ENCODE peak calls at places on chromosomes 7 and 10, in seven cellular contexts. J, Z, C, K, Y, M and P are unnamed samples.
A peak's percentile ranks its signal among the peaks of the same experiment; 100 is the strongest.

GRCh38 chr10:12484945-12485805 is 135.8 kb downstream of the CAMK1D start:
- DNase-seq in Z (no peak), K (no peak), Y (no peak), M (no peak), J (no peak), C (peak; percentile 46), P (no peak)

GRCh38 chr7:1123721-1124120 is 35.8 kb downstream of the GPER1 start:
- DNase-seq in J (peak; percentile 55), Z (no peak), Y (no peak), C (no peak), K (no peak), M (no peak), P (peak; percentile 91)

GRCh38 chr7:122380993-122381392 is 76.4 kb upstream of the FEZF1 start:
- DNase-seq in J (no peak), K (no peak), M (no peak), Z (no peak), C (no peak), Y (no peak), P (no peak)

GRCh38 chr10:119022846-119023552 is 6.5 kb upstream of the NANOS1 start:
- DNase-seq in K (peak; percentile 70), Z (no peak), M (no peak), J (no peak), Y (no peak), C (no peak), P (peak; percentile 72)

GRCh38 chr7:112163021-112163310 is 43.2 kb downstream of the DOCK4 start:
- DNase-seq in C (no peak), Z (no peak), M (no peak), Y (no peak), K (no peak), J (no peak), P (no peak)

GRCh38 chr10:10294801-10295515 is 722.7 kb upstream of the CELF2 start:
- DNase-seq in Z (no peak), C (no peak), M (no peak), J (no peak), Y (no peak), K (no peak), P (no peak)

GRCh38 chr7:81715984-81716588 is 53.8 kb downstream of the HGF start:
- DNase-seq in M (peak; percentile 19), C (no peak), Z (no peak), Y (peak; percentile 19), K (peak; percentile 50), J (peak; percentile 5), P (no peak)

GRCh38 chr7:17677408-17677807 is 262.9 kb downstream of the SNX13 start:
- DNase-seq in M (no peak), C (no peak), K (peak; percentile 59), Z (no peak), Y (no peak), J (no peak), P (no peak)

GRCh38 chr10:70376436-70377378 is 5.7 kb downstream of the LRRC20 start:
- DNase-seq in M (no peak), Y (no peak), K (peak; percentile 11), Z (no peak), J (no peak), C (no peak), P (no peak)

GRCh38 chr7:64516451-64516850 is 46.4 kb downstream of the ZNF680 start:
- DNase-seq in Z (no peak), Y (no peak), M (no peak), J (no peak), K (no peak), C (no peak), P (no peak)

GRCh38 chr10:111076682-111077661 is at the start of gene ADRA2A:
- DNase-seq in K (no peak), C (no peak), M (no peak), Y (no peak), J (peak; percentile 22), Z (no peak), P (peak; percentile 56)

GRCh38 chr7:94396606-94397005 is 1.9 kb downstream of the COL1A2 start:
- DNase-seq in K (no peak), C (no peak), Z (no peak), M (no peak), J (no peak), Y (no peak), P (no peak)

GRCh38 chr7:139654270-139655181 is 123.3 kb downstream of the HIPK2 start:
- DNase-seq in Z (no peak), J (no peak), M (no peak), K (no peak), C (no peak), Y (no peak), P (no peak)

GRCh38 chr7:517848-518629 is 1.6 kb downstream of the PDGFA start:
- DNase-seq in Z (no peak), Y (no peak), K (peak; percentile 62), C (no peak), J (no peak), M (no peak), P (peak; percentile 73)

GRCh38 chr7:122549578-122549977 is 149.3 kb downstream of the RNF133 start:
- DNase-seq in J (no peak), K (no peak), C (no peak), Z (no peak), Y (no peak), M (no peak), P (no peak)

GRCh38 chr7:103577059-103577458 is 131.1 kb upstream of the SLC26A5 start:
- DNase-seq in Z (no peak), Y (no peak), J (no peak), C (no peak), M (no peak), K (no peak), P (no peak)

GRCh38 chr7:151439855-151440798 is at the start of gene CRYGN:
- DNase-seq in Y (no peak), J (no peak), C (no peak), M (no peak), Z (no peak), K (no peak), P (no peak)

GRCh38 chr10:12194752-12195271 is 879 bp downstream of the NUDT5 start:
- DNase-seq in Y (no peak), K (peak; percentile 22), J (no peak), M (no peak), Z (no peak), C (no peak), P (no peak)

GRCh38 chr10:14438576-14438975 is 107.9 kb upstream of the FRMD4A start:
- DNase-seq in M (no peak), J (no peak), Z (no peak), Y (no peak), K (no peak), C (no peak), P (no peak)

GRCh38 chr7:105106473-105106872 is 92.5 kb downstream of the KMT2E start:
- DNase-seq in C (no peak), Y (no peak), K (no peak), Z (no peak), M (no peak), J (no peak), P (no peak)

GRCh38 chr7:134891262-134892001 is 94.9 kb upstream of the AGBL3 start:
- DNase-seq in J (no peak), K (peak; percentile 84), C (no peak), Y (peak; percentile 65), M (peak; percentile 52), Z (no peak), P (peak; percentile 72)

GRCh38 chr7:142454862-142455261 is 197.0 kb upstream of the PRSS58 start:
- DNase-seq in C (no peak), M (no peak), K (no peak), J (no peak), Z (no peak), Y (no peak), P (no peak)

GRCh38 chr7:69295971-69296370 is 302.3 kb upstream of the AUTS2 start:
- DNase-seq in Z (no peak), Y (no peak), C (no peak), K (no peak), J (no peak), M (no peak), P (no peak)

GRCh38 chr10:77428776-77429395 is 208.7 kb downstream of the KCNMA1 start:
- DNase-seq in K (peak; percentile 52), C (no peak), Z (no peak), M (no peak), J (peak; percentile 31), Y (no peak), P (peak; percentile 72)

GRCh38 chr10:80598084-80598798 is 60.5 kb downstream of the SH2D4B start:
- DNase-seq in Y (no peak), K (no peak), M (no peak), Z (no peak), C (no peak), J (no peak), P (no peak)

GRCh38 chr7:123410273-123410928 is 124.0 kb downstream of the IQUB start:
- DNase-seq in K (no peak), J (no peak), Y (no peak), C (no peak), M (no peak), Z (no peak), P (peak; percentile 3)

GRCh38 chr7:78695826-78696225 is 757.6 kb downstream of the MAGI2 start:
- DNase-seq in Y (no peak), M (no peak), Z (no peak), C (no peak), J (no peak), K (no peak), P (no peak)

GRCh38 chr7:83697814-83698530 is 49.0 kb upstream of the SEMA3E start:
- DNase-seq in M (no peak), Z (no peak), C (no peak), Y (no peak), K (no peak), J (no peak), P (no peak)

GRCh38 chr10:80966326-80966986 is 428.8 kb downstream of the SH2D4B start:
- DNase-seq in J (no peak), K (no peak), M (no peak), C (no peak), Y (no peak), Z (no peak), P (no peak)

GRCh38 chr10:60414877-60415585 is 25.4 kb upstream of the ANK3 start:
- DNase-seq in M (no peak), Z (no peak), Y (no peak), C (no peak), J (no peak), K (peak; percentile 94), P (peak; percentile 80)

GRCh38 chr10:101512741-101513140 is 75.3 kb downstream of the POLL start:
- DNase-seq in Z (no peak), K (peak; percentile 23), C (no peak), M (no peak), Y (no peak), J (no peak), P (peak; percentile 36)

GRCh38 chr7:22001345-22002004 is 55.8 kb upstream of the CDCA7L start:
- DNase-seq in K (peak; percentile 79), Y (peak; percentile 56), C (peak; percentile 39), J (peak; percentile 11), M (peak; percentile 62), Z (no peak), P (peak; percentile 79)